ENCODE peak calls at places on chromosomes 11 and 22, in seven cellular contexts. V, I, G, E, S, U and Q are unnamed samples. For H3K36me3, the result is how much of the 10 kb centered on the place peaks cover.

GRCh38 chr22:35149149-35149548 is 83.2 kb downstream of the ISX start:
- DNase-seq in V (no peak), I (no peak), G (no peak), E (no peak), S (no peak), U (no peak), Q (no peak)

GRCh38 chr11:88335284-88335683 is 2.3 kb downstream of the CTSC start:
- DNase-seq in V (no peak), I (no peak), G (no peak), E (no peak), S (no peak), U (no peak), Q (no peak)

GRCh38 chr11:68093565-68093964 is 27.6 kb downstream of the CHKA start:
- DNase-seq in V (no peak), I (no peak), G (no peak), E (no peak), S (no peak), U (no peak), Q (no peak)

GRCh38 chr11:14643697-14644395 is at the start of gene PDE3B:
- DNase-seq in V (peak), I (peak), G (peak), E (peak), S (peak), U (peak), Q (no peak)

GRCh38 chr11:65782816-65783228 is 2.0 kb upstream of the AP5B1 start:
- DNase-seq in V (no peak), I (no peak), G (no peak), E (no peak), S (no peak), U (no peak), Q (no peak)

GRCh38 chr11:3866206-3866605 is 10.7 kb downstream of the STIM1 start:
- DNase-seq in V (peak), I (peak), G (no peak), E (no peak), S (peak), U (peak), Q (no peak)

GRCh38 chr22:35684270-35684700 is 33.4 kb upstream of the APOL5 start:
- DNase-seq in V (peak), I (peak), G (peak), E (no peak), S (no peak), U (peak), Q (no peak)

GRCh38 chr11:130407978-130408377 is 20.4 kb downstream of the ADAMTS8 start:
- DNase-seq in V (peak), I (peak), G (peak), E (no peak), S (no peak), U (no peak), Q (no peak)

GRCh38 chr22:47618180-47618579 is 855.7 kb downstream of the TBC1D22A start:
- DNase-seq in V (no peak), I (no peak), G (no peak), E (no peak), S (no peak), U (no peak), Q (no peak)

GRCh38 chr22:29152045-29152380 is 53.7 kb upstream of the EMID1 start:
- DNase-seq in V (no peak), I (no peak), G (no peak), E (no peak), S (no peak), U (peak), Q (no peak)

GRCh38 chr11:128859563-128860441 is 7.3 kb downstream of the KCNJ1 start:
- DNase-seq in V (peak), I (peak), G (peak), E (peak), S (peak), U (peak), Q (no peak)

GRCh38 chr11:73331138-73331916 is 23.3 kb downstream of the ARHGEF17 start:
- DNase-seq in V (no peak), I (no peak), G (no peak), E (peak), S (no peak), U (peak), Q (no peak)

GRCh38 chr11:83011333-83012167 is 60.1 kb downstream of the RAB30 start:
- DNase-seq in V (no peak), I (no peak), G (no peak), E (no peak), S (no peak), U (no peak), Q (no peak)

GRCh38 chr11:11789735-11790369 is 51.9 kb upstream of the USP47 start:
- DNase-seq in V (peak), I (no peak), G (peak), E (peak), S (peak), U (peak), Q (peak)

GRCh38 chr22:40660725-40661124 is 18.6 kb upstream of the MCHR1 start:
- DNase-seq in V (no peak), I (no peak), G (no peak), E (no peak), S (no peak), U (no peak), Q (no peak)

GRCh38 chr11:100576044-100577021 is 110.8 kb upstream of the ARHGAP42 start:
- DNase-seq in V (peak), I (no peak), G (peak), E (no peak), S (peak), U (peak), Q (no peak)

GRCh38 chr11:20156876-20157613 is 3.2 kb downstream of the DBX1 start:
- DNase-seq in V (no peak), I (no peak), G (no peak), E (no peak), S (peak), U (peak), Q (no peak)

GRCh38 chr11:115623021-115623451 is 118.8 kb upstream of the CADM1 start:
- DNase-seq in V (peak), I (peak), G (no peak), E (peak), S (no peak), U (no peak), Q (no peak)
- H3K36me3 ChIP-seq in V (under half), I (under half), G (under half), E (under half), S (under half), U (under half), Q (under half)

DNA sequence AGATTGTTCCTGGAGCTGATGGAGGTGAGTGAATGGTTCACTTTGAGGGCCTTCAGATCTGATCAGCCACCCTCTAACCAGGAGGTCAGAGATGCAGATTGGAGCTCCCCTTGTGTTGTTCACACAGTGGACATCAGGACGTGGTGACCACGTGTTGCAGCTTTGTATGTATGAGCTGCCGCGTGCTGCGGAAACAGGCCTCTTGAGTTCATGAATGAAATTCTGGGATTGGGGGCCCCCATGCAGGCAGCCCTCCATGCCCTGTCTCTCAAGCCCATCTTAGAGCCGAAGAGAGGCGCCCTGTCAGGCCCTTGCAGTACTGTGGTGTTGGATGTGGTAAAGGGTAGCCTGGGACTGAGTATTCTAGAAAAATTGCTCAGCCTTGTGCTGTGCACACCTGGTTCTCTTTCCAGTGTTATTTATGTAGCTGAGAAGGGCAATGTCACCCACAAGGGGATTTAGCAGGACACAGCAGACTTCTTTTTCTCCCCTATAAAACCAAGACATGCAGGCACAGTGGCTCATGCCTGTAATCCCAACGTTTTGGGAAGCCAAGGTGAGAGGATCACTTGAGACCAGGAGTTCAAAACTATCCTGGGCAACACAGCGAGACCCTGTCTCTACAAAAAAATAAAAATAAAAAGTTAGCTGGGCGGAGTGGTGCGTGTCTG is 64.9 kb downstream of the MED15 start:
- DNase-seq in V (no peak), I (no peak), G (no peak), E (no peak), S (no peak), U (no peak), Q (no peak)
- H3K36me3 ChIP-seq in V (half or more), I (half or more), G (half or more), E (under half), S (half or more), U (under half), Q (half or more)

DNA sequence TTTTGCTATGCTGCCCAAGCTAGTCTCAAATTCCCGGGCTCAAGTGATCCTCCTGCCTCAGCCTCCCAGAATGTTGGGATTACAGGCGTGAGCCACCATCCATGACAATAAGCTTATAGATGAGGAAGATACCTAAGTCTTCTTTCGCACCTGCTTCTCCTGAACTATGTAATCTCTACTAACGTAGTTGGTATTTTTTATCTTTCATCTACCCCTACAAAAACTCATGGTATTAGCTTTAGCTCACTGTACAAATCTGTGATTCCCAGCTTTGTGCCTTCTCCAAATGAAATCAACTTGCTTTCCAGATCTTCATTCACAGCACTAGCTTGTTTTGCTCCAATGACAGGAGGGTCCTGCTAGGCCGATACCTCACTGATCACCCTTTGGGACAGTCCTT is 36.4 kb downstream of the PI4KA start:
- DNase-seq in V (no peak), I (no peak), G (no peak), E (no peak), S (no peak), U (no peak), Q (no peak)
- H3K36me3 ChIP-seq in V (under half), I (half or more), G (under half), E (under half), S (half or more), U (under half), Q (half or more)

DNA sequence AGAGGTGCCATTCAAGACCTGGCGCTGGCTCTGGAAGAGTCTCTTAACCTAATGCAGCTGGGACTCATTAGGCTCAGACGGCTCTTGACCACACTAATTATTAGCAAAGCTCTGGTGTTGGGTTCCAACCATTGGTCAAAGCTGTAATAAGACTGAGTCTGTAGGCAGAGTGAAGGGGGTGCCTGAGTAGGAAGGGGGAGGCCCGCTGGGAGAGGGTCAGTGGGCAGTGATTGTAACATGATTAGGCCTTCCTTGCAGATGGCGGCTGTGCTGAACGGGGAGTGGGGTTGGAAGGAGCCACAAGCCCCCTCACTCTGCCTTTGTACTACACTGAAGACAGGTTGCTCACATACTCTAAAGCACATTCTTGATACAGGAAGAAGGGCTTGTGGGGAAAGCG is 5.2 kb downstream of the SRPRA start:
- DNase-seq in V (no peak), I (no peak), G (no peak), E (no peak), S (no peak), U (no peak), Q (no peak)
- H3K36me3 ChIP-seq in V (under half), I (half or more), G (half or more), E (under half), S (half or more), U (half or more), Q (under half)